ENCODE peak calls at places on chromosomes 6 and 20, in six cellular contexts. Z, D, A, Q, H and M are unnamed samples.

GRCh38 chr6:85068221-85068620 is 303.8 kb upstream of the TBX18 start:
- DNase-seq in D (no peak), Z (no peak), H (no peak), Q (no peak), A (no peak), M (no peak)

GRCh38 chr20:22810626-22811559 is 224.2 kb upstream of the SSTR4 start:
- DNase-seq in H (no peak), A (no peak), D (no peak), Q (no peak), Z (no peak), M (no peak)

GRCh38 chr6:141326426-141326825 is 806.3 kb upstream of the GJE1 start:
- DNase-seq in Z (peak), D (no peak), Q (peak), H (peak), A (peak), M (no peak)

GRCh38 chr20:48745330-48745729 is 82.5 kb downstream of the PREX1 start:
- DNase-seq in Q (no peak), A (peak), D (no peak), H (no peak), Z (no peak), M (no peak)

GRCh38 chr6:161374971-161375873 is 101.4 kb upstream of the AGPAT4 start:
- DNase-seq in Q (peak), H (peak), Z (no peak), D (no peak), A (no peak), M (peak)

GRCh38 chr6:10412165-10412947 is 2.5 kb downstream of the TFAP2A start:
- DNase-seq in A (peak), D (no peak), Q (no peak), Z (peak), H (no peak), M (no peak)

GRCh38 chr20:50733644-50734349 is 2.4 kb downstream of the PARD6B start:
- DNase-seq in H (no peak), A (no peak), Z (no peak), Q (no peak), D (no peak), M (no peak)

GRCh38 chr6:106608080-106608668 is 21.1 kb downstream of the RTN4IP1 start:
- DNase-seq in D (peak), A (peak), Q (peak), H (peak), Z (peak), M (peak)

GRCh38 chr6:88220493-88220892 is 54.3 kb upstream of the CNR1 start:
- DNase-seq in H (peak), D (no peak), A (no peak), Q (peak), Z (no peak), M (peak)

GRCh38 chr6:3405182-3405518 is 51.7 kb downstream of the SLC22A23 start:
- DNase-seq in H (no peak), A (no peak), Q (no peak), D (no peak), Z (no peak), M (no peak)

GRCh38 chr20:37341632-37342031 is 4.3 kb upstream of the SRC start:
- DNase-seq in Q (no peak), H (no peak), Z (no peak), D (no peak), A (no peak), M (no peak)

GRCh38 chr6:43402819-43403218 is 24.5 kb upstream of the ABCC10 start:
- DNase-seq in D (no peak), Q (no peak), A (peak), H (no peak), Z (no peak), M (no peak)

GRCh38 chr6:9978480-9978879 is 436.4 kb downstream of the TFAP2A start:
- DNase-seq in Z (no peak), Q (no peak), A (no peak), H (no peak), D (no peak), M (no peak)

GRCh38 chr20:32893878-32894483 is 35.3 kb downstream of the EFCAB8 start:
- DNase-seq in H (peak), Z (peak), A (peak), D (no peak), Q (peak), M (peak)

GRCh38 chr6:64034840-64035656 is 399.4 kb downstream of the PHF3 start:
- DNase-seq in Z (peak), D (no peak), Q (no peak), H (no peak), A (no peak), M (no peak)

GRCh38 chr6:36570264-36570663 is 23.0 kb upstream of the STK38 start:
- DNase-seq in Q (no peak), D (no peak), H (no peak), Z (no peak), A (no peak), M (no peak)

GRCh38 chr20:17281478-17281877 is 54.6 kb downstream of the PCSK2 start:
- DNase-seq in H (peak), D (no peak), A (no peak), Q (peak), Z (peak), M (peak)

GRCh38 chr20:57560554-57561355 is at the start of gene PCK1:
- DNase-seq in A (peak), Q (peak), Z (peak), D (no peak), H (peak), M (peak)

GRCh38 chr6:21665101-21665435 is 71.5 kb downstream of the SOX4 start:
- DNase-seq in H (no peak), Z (no peak), Q (no peak), A (no peak), D (no peak), M (no peak)

GRCh38 chr6:133286765-133287164 is 45.6 kb downstream of the EYA4 start:
- DNase-seq in Z (peak), H (no peak), A (no peak), D (no peak), Q (peak), M (no peak)

GRCh38 chr6:23349521-23350147 is 776.4 kb upstream of the NRSN1 start:
- DNase-seq in Z (peak), A (peak), Q (no peak), D (no peak), H (no peak), M (no peak)

GRCh38 chr6:31752739-31753319 is 9.6 kb upstream of the SAPCD1 start:
- DNase-seq in Z (peak), H (no peak), D (no peak), Q (no peak), A (no peak), M (no peak)

GRCh38 chr6:136371117-136371696 is 81.6 kb upstream of the BCLAF1 start:
- DNase-seq in D (no peak), H (no peak), A (no peak), Z (no peak), Q (no peak), M (no peak)

GRCh38 chr6:157258878-157259277 is 64.4 kb downstream of the TMEM242 start:
- DNase-seq in D (no peak), A (no peak), Q (no peak), H (no peak), Z (no peak), M (no peak)

GRCh38 chr6:121770943-121771342 is 335.5 kb downstream of the GJA1 start:
- DNase-seq in H (no peak), Z (peak), Q (no peak), D (no peak), A (no peak), M (no peak)

GRCh38 chr6:7087491-7087979 is 20.2 kb upstream of the RREB1 start:
- DNase-seq in Q (no peak), Z (no peak), D (peak), H (no peak), A (no peak), M (peak)

GRCh38 chr20:32507998-32508774 is 76.9 kb downstream of the NOL4L start:
- DNase-seq in Q (no peak), D (no peak), Z (no peak), A (no peak), H (no peak), M (no peak)

GRCh38 chr20:57400821-57401564 is 9.8 kb downstream of the RBM38 start:
- DNase-seq in Z (no peak), A (no peak), D (no peak), Q (no peak), H (no peak), M (no peak)

GRCh38 chr6:99353126-99353525 is 3.7 kb upstream of the FAXC start:
- DNase-seq in Z (peak), Q (peak), H (no peak), D (no peak), A (no peak), M (no peak)

GRCh38 chr20:47303736-47304135 is 52.8 kb downstream of the ZMYND8 start:
- DNase-seq in D (no peak), Z (no peak), H (no peak), Q (no peak), A (no peak), M (no peak)

GRCh38 chr6:11317885-11318771 is 85.7 kb upstream of the NEDD9 start:
- DNase-seq in H (peak), Z (peak), Q (no peak), A (peak), D (no peak), M (no peak)

GRCh38 chr20:17226410-17227198 is at the start of gene PCSK2:
- DNase-seq in A (peak), Z (peak), D (no peak), H (no peak), Q (peak), M (peak)

GRCh38 chr6:170473226-170473789 is 79.8 kb downstream of the PSMB1 start:
- DNase-seq in Q (no peak), H (no peak), Z (no peak), D (no peak), A (no peak), M (no peak)

GRCh38 chr6:35402856-35403191 is 49.3 kb upstream of the FANCE start:
- DNase-seq in D (no peak), A (no peak), H (no peak), Q (no peak), Z (no peak), M (no peak)

GRCh38 chr6:35400901-35401311 is 51.2 kb upstream of the FANCE start:
- DNase-seq in Z (peak), Q (no peak), H (no peak), A (no peak), D (no peak), M (no peak)

GRCh38 chr6:35402136-35402855 is 49.8 kb upstream of the FANCE start:
- DNase-seq in Z (no peak), A (no peak), H (peak), D (peak), Q (no peak), M (no peak)

GRCh38 chr6:35403544-35404442 is 48.3 kb upstream of the FANCE start:
- DNase-seq in A (no peak), D (no peak), Z (no peak), H (no peak), Q (no peak), M (no peak)

GRCh38 chr6:35401514-35401913 is 50.6 kb upstream of the FANCE start:
- DNase-seq in Q (no peak), D (no peak), A (no peak), Z (no peak), H (no peak), M (no peak)
- TF ChIP-seq BHLHE40 in Q (no peak), D (no peak), A (no peak), Z (no peak), H (no peak), M (no peak)

GRCh38 chr20:25247666-25248500 is at the start of gene PYGB:
- DNase-seq in A (peak), Z (peak), H (peak), Q (peak), D (peak), M (peak)

GRCh38 chr20:25248501-25249172 is 752 bp downstream of the PYGB start:
- DNase-seq in Z (peak), H (no peak), A (peak), Q (peak), D (no peak), M (peak)

GRCh38 chr20:25245461-25245860 is 2.4 kb upstream of the PYGB start:
- DNase-seq in D (no peak), Q (no peak), Z (no peak), H (no peak), A (no peak), M (no peak)

GRCh38 chr20:25246182-25246943 is 1.5 kb upstream of the PYGB start:
- DNase-seq in H (no peak), A (no peak), Z (no peak), D (no peak), Q (no peak), M (no peak)

GRCh38 chr20:25247100-25247665 is 702 bp upstream of the PYGB start:
- DNase-seq in D (no peak), Z (peak), H (peak), A (peak), Q (peak), M (peak)
- TF ChIP-seq BHLHE40 in D (no peak), Z (no peak), H (no peak), A (no peak), Q (no peak), M (no peak)

GRCh38 chr20:13243826-13244376 is 22.8 kb downstream of the ISM1 start:
- DNase-seq in D (no peak), H (peak), Q (no peak), A (peak), Z (no peak), M (no peak)
- TF ChIP-seq BHLHE40 in D (no peak), H (peak), Q (no peak), A (no peak), Z (no peak), M (no peak)

GRCh38 chr20:10131612-10132345 is 86.9 kb upstream of the SNAP25 start:
- DNase-seq in Q (no peak), Z (peak), H (no peak), A (peak), D (no peak), M (no peak)
- TF ChIP-seq BHLHE40 in Q (no peak), Z (no peak), H (no peak), A (no peak), D (no peak), M (no peak)

GRCh38 chr6:33839399-33840063 is 35.7 kb upstream of the MLN start:
- DNase-seq in Z (no peak), A (no peak), Q (peak), D (no peak), H (no peak), M (no peak)
- TF ChIP-seq BHLHE40 in Z (no peak), A (no peak), Q (no peak), D (no peak), H (no peak), M (no peak)

DNA sequence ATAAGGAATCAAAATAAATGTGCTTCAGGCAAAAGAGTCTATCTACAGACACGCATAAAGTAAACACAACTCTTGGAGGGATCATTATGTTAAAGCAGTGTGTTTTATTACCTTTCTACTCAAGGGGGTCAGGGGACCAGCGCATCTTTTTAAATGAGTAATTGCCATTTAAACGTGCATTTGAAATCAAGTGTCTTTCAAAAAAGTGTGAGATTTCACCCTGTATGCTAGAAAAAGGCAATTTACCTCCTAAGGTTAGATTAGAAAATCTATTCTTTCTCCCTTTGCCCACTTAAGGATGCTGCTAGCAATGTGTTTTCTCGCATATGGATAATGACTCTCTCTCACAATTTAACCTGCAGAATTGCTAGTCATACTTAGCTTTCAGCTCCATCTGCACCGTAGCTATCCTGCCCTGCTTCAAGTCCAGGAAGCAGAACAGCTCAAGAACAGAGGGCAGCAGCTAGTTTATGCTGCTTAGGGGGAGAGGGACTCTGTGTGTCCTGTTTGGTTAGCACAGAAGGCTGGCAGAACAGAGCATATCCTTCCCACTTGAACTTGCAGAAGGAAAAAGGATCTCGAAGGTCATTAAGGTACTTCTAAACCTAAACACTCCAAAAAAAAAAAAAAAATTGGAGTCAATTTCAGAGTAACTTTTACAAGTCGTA is 35.1 kb downstream of the NKAIN2 start:
- DNase-seq in D (no peak), Q (no peak), A (no peak), Z (no peak), H (no peak), M (peak)
- TF ChIP-seq BHLHE40 in D (no peak), Q (no peak), A (no peak), Z (no peak), H (no peak), M (no peak)

GRCh38 chr6:125341460-125341859 is 39.7 kb upstream of the HDDC2 start:
- DNase-seq in H (no peak), Z (no peak), Q (no peak), D (no peak), A (no peak), M (no peak)

GRCh38 chr6:125346926-125347563 is 45.3 kb upstream of the HDDC2 start:
- DNase-seq in Z (no peak), Q (no peak), A (no peak), D (peak), H (no peak), M (no peak)

GRCh38 chr6:125340946-125341345 is 39.2 kb upstream of the HDDC2 start:
- DNase-seq in Z (no peak), Q (no peak), H (no peak), D (no peak), A (no peak), M (no peak)

DNA sequence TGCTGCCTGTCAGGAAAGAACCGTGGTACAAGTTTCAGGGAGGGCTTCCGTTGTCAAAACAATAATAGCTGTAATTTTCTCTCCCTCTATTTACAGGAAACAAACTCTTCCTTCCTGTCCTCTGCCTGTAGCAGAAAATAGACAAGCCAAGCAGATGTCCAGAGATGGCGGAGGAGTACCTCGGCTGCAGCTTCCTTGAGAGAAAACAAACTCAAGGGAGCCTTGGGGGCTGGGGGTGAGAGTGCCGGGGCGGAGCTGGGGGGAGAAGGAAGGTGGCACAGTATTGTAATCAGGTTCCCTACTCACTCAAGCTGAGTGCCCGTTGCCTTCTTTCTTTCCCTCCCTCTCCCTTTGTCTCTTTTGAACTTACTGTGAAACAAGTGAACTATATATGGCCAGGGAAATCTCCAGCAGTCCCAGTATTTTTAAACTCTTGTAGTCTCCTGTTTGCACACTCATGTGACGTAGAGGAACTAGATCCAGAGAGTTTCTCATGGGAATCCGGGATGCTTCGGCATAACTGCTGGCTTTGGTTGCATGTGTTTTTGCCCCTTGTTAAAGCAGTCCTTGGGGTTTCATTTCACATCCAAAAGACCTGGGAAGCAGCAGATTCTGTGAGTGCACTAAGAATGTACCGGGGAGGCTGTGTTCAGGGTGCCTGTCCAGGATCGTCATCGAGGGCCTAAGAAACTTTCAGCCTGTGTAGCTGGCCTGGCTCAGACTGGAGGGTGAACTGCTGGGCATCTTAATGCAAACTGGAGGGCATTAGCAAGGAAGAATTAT is 44.6 kb upstream of the HDDC2 start:
- DNase-seq in Z (no peak), Q (no peak), A (no peak), H (no peak), D (peak), M (no peak)
- TF ChIP-seq BHLHE40 in Z (no peak), Q (no peak), A (no peak), H (no peak), D (no peak), M (no peak)